ENCODE peak calls at places on chromosome 17, in eight cellular contexts. C is cardiac septum; Q is GM12865; N is small intestine; L is stimulated activated CD8-positive, alpha-beta memory T cell treated with anti-CD3 and anti-CD28 coated beads, Interleukin-7, amount 100 ng/mL, for 48 hours; I is activated gamma-delta T cell treated with Interleukin-2 at 50 U/mL for 16 hours; D is activated T-cell treated with anti-CD3 and anti-CD28 coated beads, Interleukin-2, amount 50 U/mL, for 48 hours; T is mucosa of descending colon. O is an unnamed sample.

GRCh38 chr17:77770331-77771105 is 188.0 kb upstream of the TNRC6C start:
- DNase-seq in C (no peak), Q (no peak), N (no peak), L (no peak), I (no peak), D (no peak), T (no peak), O (peak)

GRCh38 chr17:72661093-72661944 is 431.2 kb downstream of the SLC39A11 start:
- DNase-seq in C (no peak), Q (no peak), N (peak), L (no peak), I (no peak), D (no peak), T (no peak), O (peak)

GRCh38 chr17:80774643-80775281 is 216.9 kb upstream of the CHMP6 start:
- DNase-seq in C (no peak), Q (peak), N (no peak), L (no peak), I (no peak), D (no peak), T (no peak), O (no peak)

GRCh38 chr17:62064791-62065563 is at the start of gene MED13:
- DNase-seq in C (peak), Q (peak), N (peak), L (peak), I (peak), D (peak), T (peak), O (peak)

GRCh38 chr17:9843152-9844010 is 17.7 kb downstream of the GLP2R start:
- DNase-seq in C (no peak), Q (no peak), N (no peak), L (no peak), I (no peak), D (no peak), T (no peak), O (peak)

GRCh38 chr17:16491703-16492612 is at the start of gene LRRC75A:
- DNase-seq in C (peak), Q (peak), N (peak), L (peak), I (peak), D (peak), T (peak), O (peak)

GRCh38 chr17:36212958-36213357 is 2.1 kb downstream of the CCL4L2 start:
- DNase-seq in C (no peak), Q (no peak), N (no peak), L (no peak), I (no peak), D (no peak), T (no peak), O (no peak)

GRCh38 chr17:36183001-36183810 is 6.8 kb upstream of the TBC1D3B start:
- DNase-seq in C (no peak), Q (peak), N (peak), L (no peak), I (no peak), D (no peak), T (peak), O (peak)

GRCh38 chr17:76966486-76967181 is 98.4 kb downstream of the MGAT5B start:
- DNase-seq in C (no peak), Q (no peak), N (no peak), L (no peak), I (no peak), D (no peak), T (no peak), O (no peak)

GRCh38 chr17:67194134-67194533 is 50.9 kb downstream of the HELZ start:
- DNase-seq in C (no peak), Q (no peak), N (no peak), L (no peak), I (no peak), D (no peak), T (no peak), O (peak)